ENCODE peak calls at places on chromosomes 7 and 10, in ten cellular contexts. L, J, M, P, A, V, G, N, Z and T are unnamed samples.
A peak's percentile ranks its signal among the peaks of the same experiment; 100 is the strongest.

GRCh38 chr10:97903128-97904025 is 53.7 kb downstream of the GOLGA7B start:
- DNase-seq in G (no peak), A (no peak), M (no peak), L (no peak), N (no peak), J (no peak), Z (no peak), P (no peak), V (no peak), T (no peak)

GRCh38 chr7:29723599-29723998 is 82.7 kb upstream of the WIPF3 start:
- DNase-seq in V (no peak), M (peak; percentile 24), L (no peak), A (no peak), Z (no peak), J (peak; percentile 11), N (no peak), G (peak; percentile 44), P (no peak), T (no peak)

GRCh38 chr10:77614778-77615625 is 22.6 kb downstream of the KCNMA1 start:
- DNase-seq in P (no peak), A (no peak), J (no peak), L (no peak), G (no peak), N (no peak), V (no peak), M (no peak), Z (no peak), T (no peak)

GRCh38 chr10:68406111-68406814 is 814 bp downstream of the RUFY2 start:
- DNase-seq in N (peak; percentile 65), J (peak; percentile 92), L (no peak), Z (peak; percentile 48), V (peak; percentile 89), A (peak; percentile 19), M (peak; percentile 72), P (peak; percentile 82), G (no peak), T (no peak)

GRCh38 chr7:106869954-106870353 is 4.9 kb downstream of the PIK3CG start:
- DNase-seq in M (no peak), A (no peak), G (no peak), J (no peak), N (no peak), V (no peak), L (no peak), Z (no peak), P (no peak), T (no peak)

GRCh38 chr10:86341361-86341811 is 25.2 kb downstream of the GRID1 start:
- DNase-seq in V (no peak), P (peak; percentile 28), M (no peak), N (no peak), G (peak; percentile 2), A (no peak), L (no peak), J (peak; percentile 14), Z (no peak), T (no peak)

GRCh38 chr10:113303747-113304146 is 249.1 kb upstream of the HABP2 start:
- DNase-seq in J (peak; percentile 59), M (no peak), N (no peak), V (no peak), A (no peak), P (no peak), L (no peak), G (no peak), Z (no peak), T (no peak)

GRCh38 chr10:76558996-76559888 is 1078.4 kb downstream of the KCNMA1 start:
- DNase-seq in N (no peak), V (no peak), G (no peak), A (no peak), Z (no peak), L (no peak), M (no peak), J (peak; percentile 80), P (no peak), T (no peak)

GRCh38 chr10:88886557-88886956 is 6.5 kb downstream of the STAMBPL1 start:
- DNase-seq in M (no peak), P (no peak), J (no peak), L (no peak), V (no peak), G (no peak), Z (no peak), A (no peak), N (no peak), T (no peak)

GRCh38 chr7:13742719-13743640 is 246.5 kb downstream of the ETV1 start:
- DNase-seq in J (peak; percentile 81), N (peak; percentile 27), L (no peak), G (no peak), Z (peak; percentile 32), P (no peak), M (peak; percentile 45), V (peak; percentile 51), A (no peak), T (no peak)

GRCh38 chr10:132891994-132892393 is 50.4 kb downstream of the CFAP46 start:
- DNase-seq in V (no peak), A (no peak), L (no peak), M (no peak), N (no peak), J (peak; percentile 78), P (peak; percentile 46), G (no peak), Z (no peak), T (no peak)

GRCh38 chr7:42869131-42870020 is 42.5 kb downstream of the C7orf25 start:
- DNase-seq in M (no peak), L (no peak), J (peak; percentile 40), Z (no peak), V (no peak), G (no peak), A (no peak), P (no peak), N (no peak), T (no peak)

GRCh38 chr7:150402671-150403321 is 23.7 kb downstream of the ZNF775 start:
- DNase-seq in A (no peak), G (no peak), L (no peak), P (peak; percentile 51), Z (no peak), M (no peak), V (peak; percentile 59), J (no peak), N (peak; percentile 76), T (no peak)

GRCh38 chr7:150400779-150401423 is 21.8 kb downstream of the ZNF775 start:
- DNase-seq in N (no peak), G (no peak), A (no peak), V (peak; percentile 54), J (no peak), P (peak; percentile 48), M (no peak), L (no peak), Z (no peak), T (no peak)

GRCh38 chr7:150401861-150402631 is 22.9 kb downstream of the ZNF775 start:
- DNase-seq in V (peak; percentile 79), J (no peak), Z (no peak), P (no peak), L (no peak), M (no peak), N (no peak), G (no peak), A (no peak), T (no peak)

GRCh38 chr7:150399861-150400778 is 21.0 kb downstream of the ZNF775 start:
- DNase-seq in P (no peak), V (peak; percentile 66), N (no peak), L (no peak), G (no peak), J (peak; percentile 77), Z (no peak), A (no peak), M (peak; percentile 44), T (no peak)

DNA sequence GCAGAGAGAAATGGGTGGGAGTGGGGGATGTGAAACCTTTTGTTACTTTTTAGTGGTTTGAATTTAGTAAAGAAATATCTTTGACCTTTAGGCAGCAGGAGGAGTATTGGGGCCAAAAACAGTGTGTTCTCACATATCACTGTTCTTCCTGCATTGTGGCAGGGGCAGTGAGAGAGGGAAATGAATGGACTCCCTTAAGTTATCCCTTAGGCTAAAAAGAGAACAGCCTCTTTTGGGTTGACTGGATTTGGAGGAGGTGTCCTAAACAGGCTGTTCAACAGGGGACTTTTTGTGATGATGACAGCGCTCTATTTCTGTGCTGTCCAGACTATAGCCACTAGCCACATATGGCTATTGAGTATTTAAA is 22.3 kb downstream of the ZNF775 start:
- DNase-seq in M (no peak), N (no peak), L (no peak), V (no peak), A (no peak), P (no peak), Z (no peak), G (no peak), J (no peak), T (no peak)
- H3K4me1 ChIP-seq in M (peaks cover 42% of the 10 kb centered on the region), N (peaks cover 16% of the 10 kb centered on the region), L (peaks cover 2% of the 10 kb centered on the region), V (peaks cover 28% of the 10 kb centered on the region), A (peaks cover 24% of the 10 kb centered on the region), P (peaks cover 18% of the 10 kb centered on the region), Z (peaks cover 7% of the 10 kb centered on the region), G (peaks cover 12% of the 10 kb centered on the region), J (peaks cover 21% of the 10 kb centered on the region), T (peaks cover 14% of the 10 kb centered on the region)

GRCh38 chr7:26658698-26659084 is 205.7 kb downstream of the SKAP2 start:
- DNase-seq in V (no peak), A (no peak), N (no peak), P (no peak), L (no peak), G (no peak), M (no peak), J (no peak), Z (no peak), T (no peak)
- H3K4me1 ChIP-seq in V (no peaks in the 10 kb centered on the region), A (no peaks in the 10 kb centered on the region), N (no peaks in the 10 kb centered on the region), P (no peaks in the 10 kb centered on the region), L (no peaks in the 10 kb centered on the region), G (no peaks in the 10 kb centered on the region), M (no peaks in the 10 kb centered on the region), J (no peaks in the 10 kb centered on the region), Z (no peaks in the 10 kb centered on the region), T (peaks cover 5% of the 10 kb centered on the region)

DNA sequence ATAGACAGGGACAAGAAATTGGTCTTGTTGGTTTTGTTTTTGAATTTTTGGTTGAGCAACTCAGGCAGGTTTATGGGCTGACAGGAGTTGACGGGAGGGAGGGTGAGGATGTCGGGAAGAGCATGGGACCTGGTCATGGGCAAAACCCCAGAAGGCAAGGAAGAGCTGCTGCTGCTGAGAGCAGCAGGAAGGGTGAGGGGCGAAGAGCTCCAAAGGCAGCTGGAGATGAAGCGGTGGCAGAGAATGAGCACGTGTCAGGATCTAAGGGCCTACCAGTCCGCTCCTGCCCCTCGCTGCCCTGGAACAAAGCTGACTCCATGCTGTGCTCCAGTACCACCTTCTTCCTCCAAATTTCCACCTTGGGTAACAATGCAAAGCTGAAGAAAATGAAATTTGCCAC is 84.3 kb downstream of the ARHGAP22 start:
- DNase-seq in Z (no peak), A (no peak), J (no peak), L (no peak), P (no peak), N (no peak), V (no peak), G (no peak), M (no peak), T (no peak)
- H3K4me1 ChIP-seq in Z (peaks cover 12% of the 10 kb centered on the region), A (no peaks in the 10 kb centered on the region), J (peaks cover 28% of the 10 kb centered on the region), L (no peaks in the 10 kb centered on the region), P (peaks cover 10% of the 10 kb centered on the region), N (no peaks in the 10 kb centered on the region), V (no peaks in the 10 kb centered on the region), G (peaks cover 3% of the 10 kb centered on the region), M (peaks cover 3% of the 10 kb centered on the region), T (peaks cover 19% of the 10 kb centered on the region)

DNA sequence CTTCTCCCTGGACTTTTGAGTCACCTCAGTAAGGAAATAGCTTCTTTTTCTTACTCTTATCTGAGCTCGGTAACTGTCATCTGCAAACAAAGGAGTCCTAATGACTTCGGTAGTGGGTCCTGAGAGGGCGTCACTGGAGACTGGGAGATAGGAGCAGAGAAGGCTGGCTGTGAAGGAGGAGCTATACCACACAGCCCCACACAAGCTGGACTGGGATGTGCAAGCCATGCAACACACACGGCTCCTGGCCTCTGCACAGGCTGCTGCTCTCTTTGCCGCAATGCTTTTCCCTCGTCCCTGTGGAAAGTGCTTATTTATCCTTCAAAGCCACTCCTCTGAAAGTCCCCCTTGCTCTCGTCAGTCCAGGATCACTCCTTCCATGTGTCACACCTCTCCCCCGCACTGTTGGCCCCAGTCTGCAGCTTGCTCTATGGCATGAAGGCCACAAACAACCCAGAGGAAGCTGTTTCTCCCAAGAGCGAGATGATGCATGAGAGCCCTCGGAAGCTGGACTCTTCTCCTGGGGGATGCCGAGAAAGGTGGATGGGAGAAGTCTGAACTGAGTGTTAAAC is 14.9 kb downstream of the TMEM273 start:
- DNase-seq in V (no peak), A (no peak), P (no peak), J (no peak), N (peak; percentile 7), G (no peak), L (no peak), M (no peak), Z (no peak), T (no peak)
- H3K4me1 ChIP-seq in V (no peaks in the 10 kb centered on the region), A (peaks cover 15% of the 10 kb centered on the region), P (peaks cover 20% of the 10 kb centered on the region), J (peaks cover 13% of the 10 kb centered on the region), N (no peaks in the 10 kb centered on the region), G (no peaks in the 10 kb centered on the region), L (no peaks in the 10 kb centered on the region), M (no peaks in the 10 kb centered on the region), Z (peaks cover 14% of the 10 kb centered on the region), T (no peaks in the 10 kb centered on the region)